ENCODE peak calls at places on chromosomes 11 and 22, in six cellular contexts. X is sigmoid colon, F is psoas muscle, L is thyroid gland, P is IMR-90, J is HCT116. O is an unnamed sample. For H3K27me3, the result is how much of the 10 kb centered on the place peaks cover.

GRCh38 chr11:125170406-125171031 is 6.0 kb downstream of the PKNOX2 start:
- DNase-seq in F (peak), L (peak), J (no peak), X (peak), P (peak), O (no peak)

GRCh38 chr11:61830318-61831105 is 2.4 kb downstream of the FADS2 start:
- DNase-seq in F (no peak), P (peak), X (no peak), L (no peak), J (no peak), O (no peak)

GRCh38 chr11:125062931-125063428 is at the start of gene SLC37A2:
- DNase-seq in X (peak), P (peak), L (peak), F (peak), J (no peak), O (peak)

GRCh38 chr22:50276143-50276542 is 6.0 kb upstream of the MAPK11 start:
- DNase-seq in P (peak), X (peak), J (no peak), L (peak), F (no peak), O (peak)

GRCh38 chr11:4865855-4866254 is 15.8 kb upstream of the OR51T1 start:
- DNase-seq in J (no peak), P (no peak), X (no peak), L (no peak), F (no peak), O (no peak)

GRCh38 chr22:25404556-25404922 is 159.9 kb upstream of the GRK3 start:
- DNase-seq in J (no peak), X (peak), P (no peak), F (no peak), L (no peak), O (peak)

GRCh38 chr22:19132153-19132552 is 1.0 kb downstream of the TSSK2 start:
- DNase-seq in L (no peak), X (no peak), F (no peak), J (no peak), P (no peak), O (peak)

GRCh38 chr11:115242982-115243381 is 261.2 kb downstream of the CADM1 start:
- DNase-seq in F (no peak), L (no peak), J (no peak), X (no peak), P (no peak), O (no peak)

GRCh38 chr11:121059605-121060004 is 35.7 kb downstream of the TBCEL start:
- DNase-seq in L (no peak), X (no peak), P (no peak), J (no peak), F (no peak), O (no peak)

GRCh38 chr11:65425105-65425970 is 2.7 kb downstream of the NEAT1 start:
- DNase-seq in P (peak), J (peak), F (no peak), X (peak), L (no peak), O (peak)

GRCh38 chr11:128525411-128526243 is 61.7 kb downstream of the ETS1 start:
- DNase-seq in L (no peak), X (no peak), J (no peak), P (peak), F (no peak), O (no peak)

GRCh38 chr22:50252081-50253045 is 1.3 kb upstream of the HDAC10 start:
- DNase-seq in F (peak), J (no peak), L (peak), X (peak), P (peak), O (peak)

GRCh38 chr22:30183861-30184278 is 62.7 kb downstream of the LIF start:
- DNase-seq in F (no peak), P (peak), J (no peak), X (no peak), L (no peak), O (no peak)

GRCh38 chr11:47725445-47726442 is 10.6 kb upstream of the AGBL2 start:
- DNase-seq in X (no peak), P (no peak), J (no peak), F (no peak), L (no peak), O (no peak)

GRCh38 chr11:2377511-2378443 is 667 bp downstream of the CD81 start:
- DNase-seq in F (peak), L (peak), J (no peak), X (peak), P (peak), O (peak)

GRCh38 chr11:119977881-119978280 is 160.0 kb downstream of the TRIM29 start:
- DNase-seq in L (no peak), P (no peak), X (no peak), J (no peak), F (no peak), O (no peak)

GRCh38 chr11:73951797-73952196 is 971 bp downstream of the DNAJB13 start:
- DNase-seq in L (no peak), X (peak), F (no peak), J (no peak), P (peak), O (no peak)

GRCh38 chr11:62501432-62501891 is 45.1 kb downstream of the AHNAK start:
- DNase-seq in J (no peak), X (peak), L (peak), F (peak), P (peak), O (peak)

GRCh38 chr11:68916439-68916838 is 12.7 kb downstream of the IGHMBP2 start:
- DNase-seq in X (peak), L (no peak), F (no peak), P (no peak), J (no peak), O (peak)

GRCh38 chr11:65501530-65502273 is 2.9 kb downstream of the MALAT1 start:
- DNase-seq in F (no peak), L (no peak), X (peak), P (peak), J (no peak), O (no peak)

GRCh38 chr22:37983860-37984791 is at the start of gene SOX10:
- DNase-seq in P (no peak), X (no peak), F (no peak), J (no peak), L (no peak), O (no peak)

GRCh38 chr22:23187871-23188700 is 7.8 kb downstream of the BCR start:
- DNase-seq in J (no peak), X (no peak), L (no peak), P (peak), F (no peak), O (no peak)

GRCh38 chr11:1082346-1082727 is 7.7 kb downstream of the MUC2 start:
- DNase-seq in P (no peak), L (no peak), X (peak), J (no peak), F (peak), O (no peak)
- H3K27me3 ChIP-seq in P (under half), L (under half), X (under half), J (under half), F (under half), O (under half)

DNA sequence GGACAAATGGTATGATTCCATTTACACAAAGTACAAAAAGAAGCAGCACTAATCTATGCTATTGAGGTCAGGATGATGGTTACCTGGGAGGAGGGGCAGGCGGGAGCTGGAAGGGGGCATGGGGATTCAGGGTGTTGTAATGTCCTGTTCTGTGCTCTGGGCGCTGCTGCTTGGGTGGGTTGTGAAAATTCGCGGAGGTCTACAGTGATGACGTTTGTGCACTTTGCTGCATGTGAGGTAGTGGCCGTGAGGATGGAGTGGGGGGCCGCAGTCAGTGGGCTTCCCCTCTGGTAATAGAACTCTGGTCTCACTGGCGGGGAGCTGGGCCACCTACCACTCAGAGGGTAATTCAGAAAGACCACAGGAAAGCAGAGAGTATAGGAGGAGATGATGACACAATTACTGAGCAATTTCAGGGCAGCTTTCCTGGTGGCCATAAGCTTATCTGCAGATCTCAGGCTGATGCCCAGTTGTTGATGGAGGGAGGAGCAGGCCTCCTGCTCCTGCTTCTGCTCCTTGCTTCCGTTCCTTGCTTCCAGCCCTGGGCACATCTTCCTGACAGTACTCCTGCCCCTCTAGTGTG is 121.5 kb downstream of the CEP164 start:
- DNase-seq in P (no peak), L (no peak), F (no peak), X (peak), J (no peak), O (no peak)
- H3K27me3 ChIP-seq in P (under half), L (under half), F (under half), X (under half), J (under half), O (under half)

DNA sequence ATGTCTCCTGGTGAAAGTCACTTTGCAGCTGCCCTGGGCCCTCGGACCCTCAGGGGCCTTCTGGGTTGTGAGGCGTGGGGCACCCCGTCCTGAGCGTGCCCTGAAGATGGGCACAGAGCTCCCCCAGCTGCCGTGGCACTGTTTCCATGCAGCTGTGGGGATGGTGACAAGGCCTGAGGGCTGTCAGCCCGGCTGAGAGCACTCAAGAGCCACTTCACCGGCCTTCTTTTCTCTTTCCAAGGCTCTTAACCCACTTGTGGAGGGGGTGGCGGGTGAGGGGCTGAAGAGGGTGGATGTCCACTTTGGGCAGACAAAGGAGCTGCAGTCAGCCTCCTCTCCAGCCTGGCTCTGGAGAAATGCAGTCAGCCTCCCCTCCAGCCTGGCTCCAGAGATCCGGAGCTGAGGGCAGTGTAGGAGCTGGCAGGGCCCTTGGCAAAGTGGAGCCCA is 239.5 kb downstream of the ST3GAL4 start:
- DNase-seq in L (peak), J (no peak), X (no peak), F (no peak), P (no peak), O (peak)
- H3K27me3 ChIP-seq in L (under half), J (under half), X (under half), F (under half), P (under half), O (under half)

GRCh38 chr11:31981457-31981856 is 109.4 kb upstream of the RCN1 start:
- DNase-seq in L (no peak), P (no peak), F (no peak), J (no peak), X (no peak), O (no peak)

GRCh38 chr11:31986201-31986889 is 104.5 kb upstream of the RCN1 start:
- DNase-seq in P (no peak), J (no peak), X (no peak), L (no peak), F (no peak), O (no peak)

DNA sequence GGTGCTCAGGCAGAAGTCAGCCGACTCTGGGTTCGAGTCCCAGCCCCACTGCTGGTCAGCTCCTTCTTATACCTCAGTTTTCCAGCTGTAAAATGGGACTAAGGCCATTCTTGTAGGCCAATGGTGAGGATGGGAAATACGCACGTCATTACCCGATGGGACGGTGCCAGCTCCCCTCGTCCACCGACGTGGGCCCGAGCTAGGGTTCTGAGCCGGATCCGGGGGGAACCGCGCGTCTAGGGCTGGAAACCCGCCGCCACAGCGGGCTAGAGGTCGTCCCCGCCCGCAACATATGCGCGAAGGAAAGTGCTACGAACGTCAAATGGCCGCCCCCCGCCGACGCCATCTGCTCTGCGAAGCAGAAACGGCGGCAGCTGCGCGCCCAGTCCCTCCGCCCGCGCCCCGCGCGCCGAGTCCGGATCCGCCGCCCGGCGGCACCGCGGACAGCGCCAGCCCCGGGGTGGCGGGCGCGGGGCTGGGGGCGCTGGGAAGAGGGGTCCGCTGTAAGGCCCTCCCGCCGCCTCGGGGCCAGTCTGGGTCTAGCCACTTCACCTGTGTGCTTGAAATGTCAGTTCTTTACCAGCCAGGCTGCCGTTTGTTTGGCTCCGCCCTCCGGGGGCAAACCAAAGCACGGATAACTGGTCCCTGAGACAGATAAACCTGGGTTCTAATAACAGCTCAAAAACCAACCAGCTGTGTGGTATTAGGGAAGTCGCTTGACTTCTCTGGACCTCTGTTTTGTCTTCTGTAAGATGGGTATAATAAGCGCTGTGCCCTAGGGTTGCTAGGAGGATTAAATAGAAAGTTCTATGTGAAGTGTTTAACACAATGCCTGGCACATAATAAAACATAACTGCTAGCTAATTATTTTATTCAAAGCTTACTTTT is 103.5 kb upstream of the RCN1 start:
- DNase-seq in F (no peak), X (no peak), L (no peak), P (no peak), J (no peak), O (peak)
- H3K27me3 ChIP-seq in F (under half), X (under half), L (under half), P (under half), J (under half), O (under half)

GRCh38 chr22:49202226-49202625 is 625.4 kb downstream of the BRD1 start:
- DNase-seq in X (peak), P (no peak), F (no peak), J (no peak), L (no peak), O (no peak)
- H3K27me3 ChIP-seq in X (under half), P (under half), F (under half), J (under half), L (under half), O (under half)

O was measured in upper lobe of left lung.